ENCODE peak calls at places on chromosomes 4 and X, in four cellular contexts. One of them, this sample, is unnamed.

GRCh38 chr4:33381806-33382205 is 2661.6 kb downstream of the PCDH7 start:
- DNase-seq in tibial nerve: no peak
- DNase-seq in GM12864: no peak
- DNase-seq in AG09309: no peak
- DNase-seq in this sample: peak

GRCh38 chrX:110852180-110852579 is 56.6 kb upstream of the CHRDL1 start:
- DNase-seq in tibial nerve: no peak
- DNase-seq in GM12864: no peak
- DNase-seq in AG09309: no peak
- DNase-seq in this sample: no peak

GRCh38 chr4:79653871-79654270 is 245.8 kb upstream of the GK2 start:
- DNase-seq in tibial nerve: no peak
- DNase-seq in GM12864: no peak
- DNase-seq in AG09309: no peak
- DNase-seq in this sample: peak

GRCh38 chr4:80128941-80129340 is 55.9 kb upstream of the ANTXR2 start:
- DNase-seq in tibial nerve: no peak
- DNase-seq in GM12864: no peak
- DNase-seq in AG09309: no peak
- DNase-seq in this sample: no peak

GRCh38 chrX:144566592-144566991 is 680.7 kb upstream of the SPANXN1 start:
- DNase-seq in tibial nerve: no peak
- DNase-seq in GM12864: no peak
- DNase-seq in AG09309: no peak
- DNase-seq in this sample: no peak

GRCh38 chr4:102263024-102263787 is 82.1 kb downstream of the SLC39A8 start:
- DNase-seq in tibial nerve: no peak
- DNase-seq in GM12864: peak
- DNase-seq in AG09309: peak
- DNase-seq in this sample: no peak

GRCh38 chrX:113699939-113700338 is 859.3 kb upstream of the AMOT start:
- DNase-seq in tibial nerve: no peak
- DNase-seq in GM12864: no peak
- DNase-seq in AG09309: no peak
- DNase-seq in this sample: no peak

GRCh38 chr4:5710962-5711478 is at the start of gene EVC:
- DNase-seq in tibial nerve: peak
- DNase-seq in GM12864: no peak
- DNase-seq in AG09309: no peak
- DNase-seq in this sample: peak

GRCh38 chrX:27893871-27894270 is 86.1 kb downstream of the MAGEB10 start:
- DNase-seq in tibial nerve: no peak
- DNase-seq in GM12864: no peak
- DNase-seq in AG09309: no peak
- DNase-seq in this sample: no peak

GRCh38 chrX:70592091-70592490 is 147.5 kb downstream of the DLG3 start:
- DNase-seq in tibial nerve: no peak
- DNase-seq in GM12864: no peak
- DNase-seq in AG09309: peak
- DNase-seq in this sample: no peak

GRCh38 chr4:5218376-5219069 is 167.2 kb downstream of the STK32B start:
- DNase-seq in tibial nerve: no peak
- DNase-seq in GM12864: no peak
- DNase-seq in AG09309: no peak
- DNase-seq in this sample: no peak

GRCh38 chrX:150085881-150086280 is 147.6 kb upstream of the EOLA2 start:
- DNase-seq in tibial nerve: no peak
- DNase-seq in GM12864: no peak
- DNase-seq in AG09309: no peak
- DNase-seq in this sample: no peak

GRCh38 chr4:173436149-173436579 is 37.2 kb upstream of the SCRG1 start:
- DNase-seq in tibial nerve: no peak
- DNase-seq in GM12864: no peak
- DNase-seq in AG09309: peak
- DNase-seq in this sample: no peak